ENCODE peak calls at places on chromosomes 16 and 17, in four cellular contexts. R is K562, G is H9, O is H1. I is an unnamed sample.

GRCh38 chr16:25258856-25259179 is 1.2 kb upstream of the ZKSCAN2 start:
- DNase-seq in R (no peak), G (no peak), O (no peak), I (peak; percentile 39)

GRCh38 chr17:72660274-72661092 is 432.0 kb downstream of the SLC39A11 start:
- DNase-seq in R (no peak), G (no peak), O (no peak), I (no peak)

GRCh38 chr17:83065660-83066542 is 13.5 kb upstream of the METRNL start:
- DNase-seq in R (no peak), G (no peak), O (no peak), I (no peak)

GRCh38 chr16:74603848-74604247 is 3.1 kb downstream of the GLG1 start:
- DNase-seq in R (no peak), G (no peak), O (no peak), I (no peak)

GRCh38 chr16:30902070-30902972 is 5.9 kb downstream of the CTF1 start:
- DNase-seq in R (peak; percentile 89), G (peak; percentile 67), O (no peak), I (no peak)

GRCh38 chr16:23016372-23016771 is 132.9 kb downstream of the USP31 start:
- DNase-seq in R (no peak), G (no peak), O (no peak), I (no peak)

GRCh38 chr17:65984299-65984698 is 207.6 kb downstream of the CEP112 start:
- DNase-seq in R (no peak), G (no peak), O (no peak), I (no peak)

GRCh38 chr17:58224315-58224714 is 5.3 kb upstream of the MKS1 start:
- DNase-seq in R (no peak), G (no peak), O (no peak), I (no peak)

GRCh38 chr17:8122391-8122922 is 1.4 kb downstream of the HES7 start:
- DNase-seq in R (no peak), G (peak; percentile 75), O (no peak), I (no peak)

GRCh38 chr17:81322271-81323082 is 27.4 kb upstream of the SLC38A10 start:
- DNase-seq in R (peak; percentile 97), G (no peak), O (no peak), I (peak; percentile 68)

GRCh38 chr17:27236710-27237315 is 57.1 kb upstream of the WSB1 start:
- DNase-seq in R (peak; percentile 74), G (peak; percentile 62), O (no peak), I (peak; percentile 72)

GRCh38 chr17:49101054-49101534 is 31.5 kb upstream of the B4GALNT2 start:
- DNase-seq in R (no peak), G (no peak), O (no peak), I (no peak)

GRCh38 chr17:40447148-40447644 is 3.9 kb downstream of the IGFBP4 start:
- DNase-seq in R (no peak), G (no peak), O (no peak), I (no peak)

DNA sequence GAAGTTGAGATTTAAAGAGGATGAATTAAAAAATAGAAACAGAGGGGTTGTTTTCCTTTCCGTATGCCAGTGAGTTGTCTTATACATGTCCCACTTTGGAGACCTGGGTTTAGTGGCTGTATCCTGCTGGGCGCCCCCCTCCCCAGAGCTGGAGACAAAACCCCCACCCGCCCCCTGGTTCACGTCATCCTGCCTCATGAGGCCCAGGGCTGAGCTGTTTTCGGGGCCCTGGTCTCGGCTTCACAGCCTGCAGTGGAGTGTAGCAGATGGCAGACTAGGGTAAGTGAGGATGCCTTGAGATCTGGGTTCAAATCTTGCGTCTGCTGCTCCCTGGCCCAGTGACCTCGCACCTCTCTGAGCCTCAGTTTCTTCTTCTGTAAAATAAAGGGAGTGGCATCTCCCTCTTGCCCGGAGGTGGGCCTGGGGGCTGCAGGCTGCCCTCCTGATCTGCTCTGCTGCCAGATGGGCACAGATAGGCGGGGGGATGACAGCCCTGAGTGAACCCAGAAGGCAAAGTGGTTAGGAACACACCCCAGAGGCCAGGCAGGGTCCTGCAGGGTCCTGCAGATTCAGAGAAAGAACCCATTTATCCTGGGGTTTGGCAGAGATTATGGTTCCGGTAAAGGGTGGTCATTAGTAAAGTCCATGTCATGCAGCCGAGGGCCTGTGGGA is 45.1 kb downstream of the SOCS3 start:
- DNase-seq in R (peak; percentile 41), G (no peak), O (no peak), I (no peak)
- H3K4me2 ChIP-seq in R (peak overlapping the region; percentile 68), G (no peak overlapping the region), O (peak overlapping the region; percentile 83), I (peak overlapping the region; percentile 44)

GRCh38 chr17:56678249-56679144 is 85.0 kb downstream of the NOG start:
- DNase-seq in R (no peak), G (peak; percentile 55), O (no peak), I (no peak)

GRCh38 chr17:56680676-56681075 is 87.2 kb downstream of the NOG start:
- DNase-seq in R (no peak), G (no peak), O (no peak), I (no peak)

GRCh38 chr17:56676807-56677206 is 83.3 kb downstream of the NOG start:
- DNase-seq in R (no peak), G (no peak), O (no peak), I (no peak)

GRCh38 chr17:56679767-56680422 is 86.4 kb downstream of the NOG start:
- DNase-seq in R (no peak), G (no peak), O (no peak), I (no peak)

DNA sequence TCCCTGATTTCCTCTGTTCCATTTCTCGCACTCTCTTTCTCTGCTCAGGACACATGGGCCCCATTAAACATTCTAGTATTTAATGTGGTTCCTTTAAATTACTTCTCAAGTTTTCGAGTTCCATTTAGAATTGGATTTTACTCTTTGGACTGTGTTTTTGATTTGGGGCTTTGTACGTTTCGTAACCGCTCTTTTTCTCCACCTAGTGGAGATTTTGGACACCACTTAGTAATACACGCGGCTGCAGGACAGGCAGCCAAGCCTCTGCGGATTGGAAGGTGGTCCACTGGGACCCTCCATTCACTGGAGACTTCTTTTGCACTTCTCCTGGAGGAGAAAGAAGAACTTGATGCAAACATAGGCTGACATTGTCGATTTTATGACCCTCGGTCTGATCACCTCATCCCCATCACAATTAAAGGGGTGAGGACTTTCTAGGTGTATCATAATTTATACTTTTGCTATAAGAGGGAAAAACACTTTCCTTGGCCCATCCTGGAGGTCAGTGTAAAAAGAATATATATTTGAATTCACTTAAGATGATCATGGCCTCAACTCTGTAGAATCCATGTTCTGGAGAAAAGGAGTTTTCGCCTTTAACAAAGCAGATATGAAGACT is 85.8 kb downstream of the NOG start:
- DNase-seq in R (peak; percentile 39), G (no peak), O (no peak), I (peak; percentile 4)
- H2AFZ ChIP-seq in R (no peak overlapping the region), G (peak overlapping the region; percentile 43), O (peak overlapping the region; percentile 98), I (no peak overlapping the region)

DNA sequence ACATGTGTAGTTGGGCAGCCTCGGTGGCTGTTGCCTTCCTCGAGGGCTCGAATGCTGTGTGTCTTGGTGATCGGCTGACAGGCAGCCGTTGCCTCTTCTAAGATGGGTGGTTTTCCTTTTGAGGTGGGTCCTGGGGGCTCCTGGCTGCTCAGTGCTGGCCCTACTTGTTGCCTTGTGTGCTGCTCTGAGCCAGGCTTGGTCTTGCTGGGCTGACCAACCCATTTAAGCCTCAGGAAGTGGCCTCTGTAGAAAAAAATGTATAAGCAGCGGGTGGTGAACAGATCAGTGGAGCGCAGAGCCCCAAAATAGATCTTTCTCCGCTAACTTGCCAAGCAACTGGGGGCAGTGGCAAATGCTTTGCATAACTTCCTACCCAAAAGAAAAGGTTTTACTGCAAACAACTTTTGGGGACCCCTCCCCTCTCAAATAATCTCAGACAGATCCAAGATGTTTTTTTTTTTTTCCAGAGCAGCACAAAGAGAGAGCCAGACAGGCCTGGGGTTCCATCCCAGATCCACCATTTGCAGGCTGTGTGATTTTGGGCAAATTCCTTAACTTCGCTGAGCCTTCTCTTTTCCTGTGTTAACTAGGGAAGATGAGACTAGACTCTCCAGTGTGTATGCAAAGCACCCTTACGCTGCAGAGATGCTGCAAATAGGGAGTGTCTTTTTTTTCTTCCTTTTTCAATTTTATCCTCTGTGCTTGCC is 42.5 kb downstream of the PLCG2 start:
- DNase-seq in R (no peak), G (no peak), O (no peak), I (peak; percentile 95)
- H3K4me2 ChIP-seq in R (no peak overlapping the region), G (no peak overlapping the region), O (no peak overlapping the region), I (peak overlapping the region; percentile 89)

GRCh38 chr16:55471448-55472097 is 7.4 kb upstream of the MMP2 start:
- DNase-seq in R (no peak), G (no peak), O (no peak), I (no peak)

GRCh38 chr16:55467898-55468297 is 11.1 kb upstream of the MMP2 start:
- DNase-seq in R (no peak), G (no peak), O (no peak), I (no peak)

GRCh38 chr16:55468352-55468990 is 10.5 kb upstream of the MMP2 start:
- DNase-seq in R (no peak), G (no peak), O (no peak), I (no peak)

GRCh38 chr16:55470533-55471371 is 8.2 kb upstream of the MMP2 start:
- DNase-seq in R (no peak), G (peak; percentile 52), O (no peak), I (no peak)

DNA sequence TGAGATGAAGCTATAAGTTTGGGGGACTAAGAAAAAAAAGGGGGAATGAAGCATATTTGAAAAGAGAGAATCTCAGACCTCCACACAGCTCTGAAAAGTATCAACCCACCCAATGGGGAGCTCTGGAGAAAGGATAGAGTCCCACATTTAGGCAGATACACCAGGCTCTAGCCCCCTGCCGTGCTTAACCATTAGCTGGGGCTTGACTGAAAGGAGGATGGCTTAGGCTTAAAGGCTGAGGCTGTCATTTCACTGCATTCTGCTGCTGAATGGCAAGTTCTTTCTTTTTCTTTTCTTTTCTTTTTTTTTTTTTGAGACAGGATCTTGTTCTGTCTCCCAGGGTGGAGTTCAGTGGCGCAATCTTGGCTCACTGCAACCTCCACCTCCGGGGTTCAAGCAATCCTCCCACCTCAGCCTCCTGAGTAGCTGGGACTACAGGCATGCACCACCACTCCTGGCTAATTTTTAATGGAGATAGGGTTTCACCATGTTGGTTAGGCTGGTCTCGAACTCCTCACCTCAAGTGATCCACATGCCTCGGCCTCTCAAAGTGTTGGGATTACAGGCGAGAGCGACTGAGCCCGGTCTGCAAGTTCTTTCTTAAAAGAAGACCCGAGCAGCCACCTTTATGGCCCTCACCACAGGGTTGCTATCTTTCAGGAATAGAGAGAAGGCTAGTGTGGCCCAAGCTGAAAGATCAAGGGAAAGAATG is 9.0 kb upstream of the MMP2 start:
- DNase-seq in R (no peak), G (no peak), O (no peak), I (no peak)
- H2AFZ ChIP-seq in R (no peak overlapping the region), G (no peak overlapping the region), O (no peak overlapping the region), I (no peak overlapping the region)

GRCh38 chr16:1378087-1378803 is 26.5 kb downstream of the GNPTG start:
- DNase-seq in R (no peak), G (no peak), O (no peak), I (no peak)

GRCh38 chr16:1379054-1379862 is 27.5 kb downstream of the GNPTG start:
- DNase-seq in R (peak; percentile 93), G (no peak), O (no peak), I (peak; percentile 73)

GRCh38 chr16:1378804-1379053 is 27.0 kb downstream of the GNPTG start:
- DNase-seq in R (no peak), G (no peak), O (no peak), I (no peak)

GRCh38 chr16:1375741-1376410 is 24.1 kb downstream of the GNPTG start:
- DNase-seq in R (no peak), G (no peak), O (no peak), I (no peak)

DNA sequence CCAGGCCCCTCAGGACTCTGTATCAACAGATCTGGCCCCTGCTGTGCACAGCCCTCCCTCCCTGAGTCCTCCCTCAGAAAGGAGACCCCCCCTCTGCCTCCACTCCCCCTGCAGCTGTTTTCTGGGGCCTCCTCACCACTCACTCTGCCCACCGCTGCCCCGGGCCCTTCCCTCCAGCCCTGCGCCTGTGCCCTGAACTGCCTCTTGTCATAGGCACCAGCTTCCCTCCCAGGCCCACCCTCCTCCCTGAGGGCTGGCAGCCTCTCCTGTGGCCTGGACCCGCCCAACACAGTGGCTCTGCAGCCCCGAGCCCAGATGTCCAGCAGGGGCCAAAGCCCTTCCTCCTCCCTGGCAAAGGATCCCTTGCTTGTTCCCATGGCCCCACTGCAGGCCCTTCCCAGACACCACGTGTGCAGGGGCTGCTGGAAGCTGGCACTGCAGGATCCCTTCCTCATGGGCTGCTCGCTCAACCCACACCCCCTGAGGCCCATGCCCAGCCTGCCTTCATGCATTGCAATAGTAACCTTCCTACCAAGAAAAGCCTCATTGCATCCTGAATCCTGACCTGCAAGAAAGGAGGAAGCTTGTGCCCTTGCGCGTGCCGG is 25.8 kb downstream of the GNPTG start:
- DNase-seq in R (no peak), G (no peak), O (no peak), I (no peak)
- H3K4me2 ChIP-seq in R (peak overlapping the region; percentile 88), G (peak overlapping the region; percentile 89), O (peak overlapping the region; percentile 95), I (no peak overlapping the region)

I was measured in OCI-LY7.